ENCODE peak calls at places on chromosome 5, in six cellular contexts. V is AG10803, I is WERI-Rb-1, C is kidney, J is astrocyte of the cerebellum, L is choroid plexus epithelial cell. D is an unnamed sample.

GRCh38 chr5:26833596-26833995 is 204.8 kb downstream of the CDH9 start:
- DNase-seq in J (no peak), I (no peak), C (no peak), V (peak; percentile 0), L (peak; percentile 57), D (no peak)

GRCh38 chr5:82396396-82396795 is 118.2 kb upstream of the RPS23 start:
- DNase-seq in J (no peak), V (peak; percentile 72), L (peak; percentile 79), C (no peak), I (no peak), D (no peak)

GRCh38 chr5:172106511-172107356 is 81.3 kb downstream of the STK10 start:
- DNase-seq in I (peak; percentile 75), C (peak; percentile 82), L (no peak), V (no peak), J (no peak), D (no peak)

GRCh38 chr5:60668715-60669304 is 31.2 kb downstream of the DEPDC1B start:
- DNase-seq in J (peak; percentile 31), L (peak; percentile 66), C (no peak), V (peak; percentile 36), I (no peak), D (no peak)

GRCh38 chr5:176653401-176653800 is 6.1 kb downstream of the TSPAN17 start:
- DNase-seq in C (no peak), J (no peak), I (no peak), L (no peak), V (no peak), D (no peak)

GRCh38 chr5:37740331-37741066 is 99.3 kb downstream of the GDNF start:
- DNase-seq in L (peak; percentile 65), I (no peak), C (no peak), J (no peak), V (peak; percentile 93), D (no peak)

GRCh38 chr5:132371603-132371994 is 2.1 kb downstream of the SLC22A5 start:
- DNase-seq in C (no peak), J (no peak), V (no peak), I (no peak), L (no peak), D (no peak)

GRCh38 chr5:38777111-38777510 is 68.7 kb upstream of the OSMR start:
- DNase-seq in I (no peak), C (no peak), L (no peak), V (no peak), J (no peak), D (no peak)

GRCh38 chr5:126561908-126562307 is 33.1 kb downstream of the ALDH7A1 start:
- DNase-seq in I (no peak), J (no peak), C (no peak), V (no peak), L (peak; percentile 38), D (no peak)

GRCh38 chr5:79183617-79184016 is 52.3 kb upstream of the JMY start:
- DNase-seq in J (no peak), L (no peak), V (peak; percentile 23), C (no peak), I (no peak), D (no peak)

GRCh38 chr5:148740966-148741742 is 85.3 kb upstream of the ADRB2 start:
- DNase-seq in I (no peak), J (peak; percentile 68), L (peak; percentile 83), V (peak; percentile 80), C (peak; percentile 68), D (no peak)

GRCh38 chr5:62600560-62601252 is 22.1 kb downstream of the LRRC70 start:
- DNase-seq in I (no peak), C (no peak), J (no peak), L (no peak), V (no peak), D (no peak)

GRCh38 chr5:40945111-40945510 is 35.8 kb downstream of the C7 start:
- DNase-seq in L (no peak), J (no peak), I (no peak), C (no peak), V (no peak), D (no peak)

GRCh38 chr5:168291961-168292782 is 727 bp downstream of the WWC1 start:
- DNase-seq in V (no peak), C (peak; percentile 81), I (peak; percentile 67), L (no peak), J (no peak), D (no peak)

GRCh38 chr5:168298949-168299348 is 7.5 kb downstream of the WWC1 start:
- DNase-seq in V (no peak), J (no peak), C (no peak), L (no peak), I (no peak), D (no peak)

GRCh38 chr5:168292783-168293696 is 1.6 kb downstream of the WWC1 start:
- DNase-seq in J (no peak), I (peak; percentile 26), C (no peak), L (no peak), V (no peak), D (no peak)

GRCh38 chr5:168296687-168297086 is 5.2 kb downstream of the WWC1 start:
- DNase-seq in V (no peak), L (no peak), J (no peak), I (no peak), C (no peak), D (no peak)

DNA sequence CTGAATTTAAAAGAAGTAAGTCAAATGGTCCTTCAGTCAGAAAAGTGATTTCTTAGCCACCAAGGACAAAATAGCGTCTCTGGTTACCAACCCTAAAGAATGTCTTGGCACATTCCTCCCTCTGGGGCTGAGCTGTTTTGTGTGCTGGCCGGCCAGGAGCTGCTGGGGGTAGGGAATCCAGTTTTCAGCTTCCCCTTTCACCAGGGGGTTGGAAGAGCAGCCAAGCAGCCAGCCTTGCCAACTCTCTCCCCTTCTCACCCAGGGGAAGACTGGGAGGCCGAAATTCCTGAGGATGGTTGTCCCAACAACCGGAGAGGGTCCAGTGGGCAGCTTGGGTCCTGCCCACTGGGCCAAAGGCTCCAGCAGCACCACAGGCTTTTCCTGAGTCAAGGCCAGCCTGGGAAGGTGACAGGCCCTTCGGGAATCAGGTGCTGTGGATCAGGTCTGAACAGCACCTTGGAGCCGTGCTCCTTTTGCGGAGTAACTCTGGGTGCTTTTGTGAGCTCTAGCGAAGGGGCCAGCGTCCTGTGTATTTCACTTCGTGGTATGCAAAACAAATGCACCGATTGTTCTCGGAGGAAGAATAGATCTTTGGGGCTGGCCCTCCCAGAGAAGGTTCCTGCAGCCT is 4.2 kb downstream of the WWC1 start:
- DNase-seq in I (no peak), C (peak; percentile 75), L (peak; percentile 85), V (peak; percentile 78), J (peak; percentile 79), D (no peak)
- TF ChIP-seq CTCF in I (peak; percentile 26), C (peak; percentile 31), L (peak; percentile 81), V (peak; percentile 77), J (peak; percentile 73), D (peak; percentile 73)

GRCh38 chr5:173231381-173231766 is 3.6 kb downstream of the NKX2-5 start:
- DNase-seq in J (no peak), V (no peak), I (no peak), C (no peak), L (no peak), D (no peak)
- H3K4me3 ChIP-seq in J (no peak overlapping the region), V (no peak overlapping the region), I (no peak overlapping the region), C (no peak overlapping the region), L (no peak overlapping the region), D (no peak overlapping the region)

GRCh38 chr5:42632501-42632900 is 124.1 kb upstream of the CCDC152 start:
- DNase-seq in L (no peak), C (no peak), V (no peak), J (no peak), I (no peak), D (no peak)

GRCh38 chr5:42631241-42631640 is 125.4 kb upstream of the CCDC152 start:
- DNase-seq in V (no peak), I (no peak), J (no peak), L (no peak), C (no peak), D (no peak)

GRCh38 chr5:42626462-42626861 is 130.2 kb upstream of the CCDC152 start:
- DNase-seq in V (no peak), I (no peak), C (no peak), L (no peak), J (no peak), D (no peak)

GRCh38 chr5:42628821-42629220 is 127.8 kb upstream of the CCDC152 start:
- DNase-seq in C (no peak), L (no peak), J (no peak), V (no peak), I (no peak), D (no peak)

GRCh38 chr5:42629284-42629683 is 127.3 kb upstream of the CCDC152 start:
- DNase-seq in L (no peak), J (no peak), I (no peak), V (no peak), C (no peak), D (no peak)
- TF ChIP-seq CTCF in L (no peak), J (no peak), I (no peak), V (no peak), C (no peak), D (no peak)

DNA sequence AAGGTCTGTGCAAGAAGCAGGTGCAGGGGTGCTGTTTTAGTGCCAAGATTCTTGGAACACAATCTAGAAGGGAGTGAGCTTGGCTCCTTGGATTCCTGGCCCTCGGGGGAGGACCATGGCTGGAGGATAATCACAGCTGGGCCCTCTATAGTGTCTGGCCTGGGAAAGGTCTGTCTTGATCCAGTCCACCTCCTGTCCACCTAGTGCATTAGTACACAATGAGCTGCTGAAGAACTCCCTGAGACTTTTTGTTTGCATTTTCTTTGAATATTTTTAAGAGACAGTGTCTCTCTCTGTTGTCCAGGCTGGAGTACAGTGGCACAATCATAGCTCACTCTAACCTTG is 50.5 kb upstream of the PLPP1 start:
- DNase-seq in V (no peak), J (no peak), C (no peak), L (no peak), I (no peak), D (no peak)
- H3K4me3 ChIP-seq in V (no peak overlapping the region), J (no peak overlapping the region), C (no peak overlapping the region), L (no peak overlapping the region), I (no peak overlapping the region), D (no peak overlapping the region)

DNA sequence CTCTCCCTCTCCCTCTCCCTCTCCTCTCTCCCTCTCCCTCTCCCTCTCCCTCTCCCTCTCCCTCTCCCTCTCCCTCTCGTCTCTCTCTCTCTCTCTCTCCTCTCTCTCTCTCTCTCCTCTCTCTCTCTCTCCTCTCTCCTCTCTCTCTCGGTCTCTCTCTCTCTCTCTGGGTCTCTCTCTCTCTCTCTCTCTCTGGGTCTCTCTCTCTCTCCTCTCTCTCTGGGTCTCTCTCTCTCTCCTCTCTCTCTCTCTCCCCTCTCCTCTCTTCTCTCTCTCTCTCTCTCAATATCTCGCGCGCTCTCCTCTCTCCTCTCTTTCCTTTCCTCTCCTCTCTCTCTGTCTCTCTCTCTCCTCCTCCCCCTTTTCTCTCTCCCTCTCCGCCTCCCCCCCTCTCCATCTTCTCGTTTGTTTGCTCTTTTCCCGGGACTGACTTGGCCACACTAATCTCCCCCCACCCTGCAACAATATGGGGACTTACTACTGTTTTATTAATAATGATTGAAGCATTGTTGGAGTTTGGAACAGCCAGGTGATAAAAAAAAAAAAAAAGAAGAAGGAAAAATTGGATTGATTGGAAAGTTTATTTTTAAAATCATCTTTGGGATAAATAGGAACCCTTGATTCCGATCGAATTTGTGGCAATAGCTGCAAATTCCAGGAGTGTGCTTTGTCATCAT is 857 bp upstream of the NR2F1-AS1 start:
- DNase-seq in V (peak; percentile 78), L (peak; percentile 88), I (no peak), J (peak; percentile 62), C (no peak), D (no peak)
- TF ChIP-seq CTCF in V (no peak), L (no peak), I (no peak), J (no peak), C (peak; percentile 6), D (no peak)

DNA sequence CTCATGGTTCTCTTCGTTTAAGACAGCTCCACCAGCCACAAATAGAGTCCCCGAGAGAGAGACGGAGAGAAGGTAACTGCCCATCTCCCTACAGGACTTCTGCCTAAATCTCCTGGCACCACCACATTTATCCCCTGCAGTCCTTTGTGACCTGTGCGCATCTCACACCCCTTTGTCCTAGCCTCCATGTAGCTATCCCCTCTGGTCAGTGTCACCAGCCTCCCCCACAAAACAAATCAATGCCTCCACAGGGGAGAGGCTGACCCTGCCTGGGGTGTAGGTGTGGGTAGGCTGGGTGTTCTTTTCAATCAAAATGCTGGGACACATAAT is at the start of gene GARIN3:
- DNase-seq in J (no peak), C (no peak), L (no peak), I (no peak), V (no peak), D (no peak)
- H3K4me3 ChIP-seq in J (no peak within 1 kb of the TSS), C (no peak within 1 kb of the TSS), L (no peak within 1 kb of the TSS), I (no peak within 1 kb of the TSS), V (no peak within 1 kb of the TSS), D (no peak within 1 kb of the TSS)

D was measured in epithelial cell of proximal tubule.